ENCODE peak calls at places on chromosome 6, in six cellular contexts. One of them, this sample, is unnamed.
A peak's percentile ranks its signal among the peaks of the same experiment; 100 is the strongest.

GRCh38 chr6:83371428-83371827 is 59.4 kb downstream of the ME1 start:
- DNase-seq in stimulated activated CD4-positive, alpha-beta T cell treated with anti-CD3 and anti-CD28 coated beads, Interleukin-2, amount 100 ng/mL, for 48 hours: no peak
- DNase-seq in endothelial cell: no peak
- DNase-seq in H7: no peak
- DNase-seq in GF-D8: no peak
- DNase-seq in fibroblast of villous mesenchyme: peak; percentile 45
- DNase-seq in this sample: no peak

GRCh38 chr6:53044071-53044470 is 21.1 kb upstream of the FBXO9 start:
- DNase-seq in stimulated activated CD4-positive, alpha-beta T cell treated with anti-CD3 and anti-CD28 coated beads, Interleukin-2, amount 100 ng/mL, for 48 hours: no peak
- DNase-seq in endothelial cell: peak; percentile 15
- DNase-seq in H7: no peak
- DNase-seq in GF-D8: no peak
- DNase-seq in fibroblast of villous mesenchyme: peak; percentile 41
- DNase-seq in this sample: no peak

GRCh38 chr6:7236312-7237209 is 76.4 kb downstream of the SSR1 start:
- DNase-seq in stimulated activated CD4-positive, alpha-beta T cell treated with anti-CD3 and anti-CD28 coated beads, Interleukin-2, amount 100 ng/mL, for 48 hours: no peak
- DNase-seq in endothelial cell: no peak
- DNase-seq in H7: no peak
- DNase-seq in GF-D8: no peak
- DNase-seq in fibroblast of villous mesenchyme: no peak
- DNase-seq in this sample: no peak

GRCh38 chr6:53033764-53034163 is 31.4 kb upstream of the FBXO9 start:
- DNase-seq in stimulated activated CD4-positive, alpha-beta T cell treated with anti-CD3 and anti-CD28 coated beads, Interleukin-2, amount 100 ng/mL, for 48 hours: no peak
- DNase-seq in endothelial cell: no peak
- DNase-seq in H7: no peak
- DNase-seq in GF-D8: no peak
- DNase-seq in fibroblast of villous mesenchyme: peak; percentile 64
- DNase-seq in this sample: no peak

GRCh38 chr6:10316327-10316726 is 98.5 kb downstream of the TFAP2A start:
- DNase-seq in stimulated activated CD4-positive, alpha-beta T cell treated with anti-CD3 and anti-CD28 coated beads, Interleukin-2, amount 100 ng/mL, for 48 hours: no peak
- DNase-seq in endothelial cell: no peak
- DNase-seq in H7: no peak
- DNase-seq in GF-D8: no peak
- DNase-seq in fibroblast of villous mesenchyme: no peak
- DNase-seq in this sample: no peak

GRCh38 chr6:149450679-149451360 is 34.0 kb downstream of the ZC3H12D start:
- DNase-seq in stimulated activated CD4-positive, alpha-beta T cell treated with anti-CD3 and anti-CD28 coated beads, Interleukin-2, amount 100 ng/mL, for 48 hours: no peak
- DNase-seq in endothelial cell: peak; percentile 16
- DNase-seq in H7: peak; percentile 78
- DNase-seq in GF-D8: no peak
- DNase-seq in fibroblast of villous mesenchyme: no peak
- DNase-seq in this sample: no peak

GRCh38 chr6:157436944-157437336 is 56.0 kb downstream of the ZDHHC14 start:
- DNase-seq in stimulated activated CD4-positive, alpha-beta T cell treated with anti-CD3 and anti-CD28 coated beads, Interleukin-2, amount 100 ng/mL, for 48 hours: no peak
- DNase-seq in endothelial cell: no peak
- DNase-seq in H7: no peak
- DNase-seq in GF-D8: no peak
- DNase-seq in fibroblast of villous mesenchyme: no peak
- DNase-seq in this sample: no peak

GRCh38 chr6:10404799-10405524 is 9.9 kb downstream of the TFAP2A start:
- DNase-seq in stimulated activated CD4-positive, alpha-beta T cell treated with anti-CD3 and anti-CD28 coated beads, Interleukin-2, amount 100 ng/mL, for 48 hours: no peak
- DNase-seq in endothelial cell: no peak
- DNase-seq in H7: peak; percentile 79
- DNase-seq in GF-D8: no peak
- DNase-seq in fibroblast of villous mesenchyme: no peak
- DNase-seq in this sample: no peak

GRCh38 chr6:166650824-166651223 is 23.8 kb upstream of the RPS6KA2 start:
- DNase-seq in stimulated activated CD4-positive, alpha-beta T cell treated with anti-CD3 and anti-CD28 coated beads, Interleukin-2, amount 100 ng/mL, for 48 hours: no peak
- DNase-seq in endothelial cell: no peak
- DNase-seq in H7: no peak
- DNase-seq in GF-D8: no peak
- DNase-seq in fibroblast of villous mesenchyme: no peak
- DNase-seq in this sample: no peak

GRCh38 chr6:129030231-129030630 is 147.3 kb downstream of the LAMA2 start:
- DNase-seq in stimulated activated CD4-positive, alpha-beta T cell treated with anti-CD3 and anti-CD28 coated beads, Interleukin-2, amount 100 ng/mL, for 48 hours: no peak
- DNase-seq in endothelial cell: no peak
- DNase-seq in H7: no peak
- DNase-seq in GF-D8: no peak
- DNase-seq in fibroblast of villous mesenchyme: no peak
- DNase-seq in this sample: no peak

GRCh38 chr6:44778513-44778912 is 391.0 kb downstream of the CDC5L start:
- DNase-seq in stimulated activated CD4-positive, alpha-beta T cell treated with anti-CD3 and anti-CD28 coated beads, Interleukin-2, amount 100 ng/mL, for 48 hours: no peak
- DNase-seq in endothelial cell: no peak
- DNase-seq in H7: peak; percentile 54
- DNase-seq in GF-D8: no peak
- DNase-seq in fibroblast of villous mesenchyme: no peak
- DNase-seq in this sample: no peak

GRCh38 chr6:113184291-113184690 is 672.9 kb upstream of the MARCKS start:
- DNase-seq in stimulated activated CD4-positive, alpha-beta T cell treated with anti-CD3 and anti-CD28 coated beads, Interleukin-2, amount 100 ng/mL, for 48 hours: no peak
- DNase-seq in endothelial cell: no peak
- DNase-seq in H7: no peak
- DNase-seq in GF-D8: no peak
- DNase-seq in fibroblast of villous mesenchyme: peak; percentile 34
- DNase-seq in this sample: no peak

GRCh38 chr6:131950767-131951575 is at the start of gene CCN2:
- DNase-seq in stimulated activated CD4-positive, alpha-beta T cell treated with anti-CD3 and anti-CD28 coated beads, Interleukin-2, amount 100 ng/mL, for 48 hours: no peak
- DNase-seq in endothelial cell: peak; percentile 94
- DNase-seq in H7: peak; percentile 88
- DNase-seq in GF-D8: no peak
- DNase-seq in fibroblast of villous mesenchyme: peak; percentile 94
- DNase-seq in this sample: no peak

GRCh38 chr6:166342293-166343156 is at the start of gene SFT2D1:
- DNase-seq in stimulated activated CD4-positive, alpha-beta T cell treated with anti-CD3 and anti-CD28 coated beads, Interleukin-2, amount 100 ng/mL, for 48 hours: peak; percentile 71
- DNase-seq in endothelial cell: peak; percentile 88
- DNase-seq in H7: peak; percentile 94
- DNase-seq in GF-D8: peak; percentile 80
- DNase-seq in fibroblast of villous mesenchyme: peak; percentile 84
- DNase-seq in this sample: peak; percentile 37

GRCh38 chr6:35725721-35726438 is 11.0 kb upstream of the ARMC12 start:
- DNase-seq in stimulated activated CD4-positive, alpha-beta T cell treated with anti-CD3 and anti-CD28 coated beads, Interleukin-2, amount 100 ng/mL, for 48 hours: no peak
- DNase-seq in endothelial cell: no peak
- DNase-seq in H7: peak; percentile 33
- DNase-seq in GF-D8: peak; percentile 48
- DNase-seq in fibroblast of villous mesenchyme: peak; percentile 80
- DNase-seq in this sample: no peak

GRCh38 chr6:32070814-32071466 is 32.7 kb downstream of the CYP21A2 start:
- DNase-seq in stimulated activated CD4-positive, alpha-beta T cell treated with anti-CD3 and anti-CD28 coated beads, Interleukin-2, amount 100 ng/mL, for 48 hours: no peak
- DNase-seq in endothelial cell: no peak
- DNase-seq in H7: peak; percentile 47
- DNase-seq in GF-D8: no peak
- DNase-seq in fibroblast of villous mesenchyme: no peak
- DNase-seq in this sample: no peak

GRCh38 chr6:122692175-122692598 is 82.0 kb downstream of the PKIB start:
- DNase-seq in stimulated activated CD4-positive, alpha-beta T cell treated with anti-CD3 and anti-CD28 coated beads, Interleukin-2, amount 100 ng/mL, for 48 hours: no peak
- DNase-seq in endothelial cell: no peak
- DNase-seq in H7: peak; percentile 11
- DNase-seq in GF-D8: no peak
- DNase-seq in fibroblast of villous mesenchyme: peak; percentile 21
- DNase-seq in this sample: no peak

GRCh38 chr6:53496797-53497196 is 48.1 kb downstream of the GCLC start:
- DNase-seq in stimulated activated CD4-positive, alpha-beta T cell treated with anti-CD3 and anti-CD28 coated beads, Interleukin-2, amount 100 ng/mL, for 48 hours: no peak
- DNase-seq in endothelial cell: no peak
- DNase-seq in H7: no peak
- DNase-seq in GF-D8: no peak
- DNase-seq in fibroblast of villous mesenchyme: peak; percentile 91
- DNase-seq in this sample: no peak

GRCh38 chr6:52377538-52378221 is 15.7 kb downstream of the PAQR8 start:
- DNase-seq in stimulated activated CD4-positive, alpha-beta T cell treated with anti-CD3 and anti-CD28 coated beads, Interleukin-2, amount 100 ng/mL, for 48 hours: no peak
- DNase-seq in endothelial cell: no peak
- DNase-seq in H7: no peak
- DNase-seq in GF-D8: no peak
- DNase-seq in fibroblast of villous mesenchyme: no peak
- DNase-seq in this sample: no peak

GRCh38 chr6:24397631-24398030 is 5.1 kb upstream of the MRS2 start:
- DNase-seq in stimulated activated CD4-positive, alpha-beta T cell treated with anti-CD3 and anti-CD28 coated beads, Interleukin-2, amount 100 ng/mL, for 48 hours: no peak
- DNase-seq in endothelial cell: no peak
- DNase-seq in H7: no peak
- DNase-seq in GF-D8: no peak
- DNase-seq in fibroblast of villous mesenchyme: no peak
- DNase-seq in this sample: no peak

GRCh38 chr6:43798688-43799444 is 28.9 kb downstream of the VEGFA start:
- DNase-seq in stimulated activated CD4-positive, alpha-beta T cell treated with anti-CD3 and anti-CD28 coated beads, Interleukin-2, amount 100 ng/mL, for 48 hours: no peak
- DNase-seq in endothelial cell: no peak
- DNase-seq in H7: no peak
- DNase-seq in GF-D8: peak; percentile 66
- DNase-seq in fibroblast of villous mesenchyme: peak; percentile 87
- DNase-seq in this sample: no peak

GRCh38 chr6:168607272-168608112 is 166.5 kb downstream of the SMOC2 start:
- DNase-seq in stimulated activated CD4-positive, alpha-beta T cell treated with anti-CD3 and anti-CD28 coated beads, Interleukin-2, amount 100 ng/mL, for 48 hours: no peak
- DNase-seq in endothelial cell: no peak
- DNase-seq in H7: peak; percentile 69
- DNase-seq in GF-D8: no peak
- DNase-seq in fibroblast of villous mesenchyme: no peak
- DNase-seq in this sample: no peak

GRCh38 chr6:44386364-44386928 is 1.1 kb upstream of the CDC5L start:
- DNase-seq in stimulated activated CD4-positive, alpha-beta T cell treated with anti-CD3 and anti-CD28 coated beads, Interleukin-2, amount 100 ng/mL, for 48 hours: no peak
- DNase-seq in endothelial cell: no peak
- DNase-seq in H7: no peak
- DNase-seq in GF-D8: no peak
- DNase-seq in fibroblast of villous mesenchyme: peak; percentile 78
- DNase-seq in this sample: no peak

GRCh38 chr6:53107091-53107490 is 41.5 kb downstream of the GCM1 start:
- DNase-seq in stimulated activated CD4-positive, alpha-beta T cell treated with anti-CD3 and anti-CD28 coated beads, Interleukin-2, amount 100 ng/mL, for 48 hours: no peak
- DNase-seq in endothelial cell: no peak
- DNase-seq in H7: no peak
- DNase-seq in GF-D8: no peak
- DNase-seq in fibroblast of villous mesenchyme: no peak
- DNase-seq in this sample: no peak

GRCh38 chr6:73985891-73986290 is 289.9 kb downstream of the CD109 start:
- DNase-seq in stimulated activated CD4-positive, alpha-beta T cell treated with anti-CD3 and anti-CD28 coated beads, Interleukin-2, amount 100 ng/mL, for 48 hours: no peak
- DNase-seq in endothelial cell: no peak
- DNase-seq in H7: peak; percentile 21
- DNase-seq in GF-D8: no peak
- DNase-seq in fibroblast of villous mesenchyme: peak; percentile 13
- DNase-seq in this sample: no peak